ENCODE peak calls at places on chromosomes 1 and 21, in four cellular contexts. T, L, O and D are unnamed samples.
A peak's percentile ranks its signal among the peaks of the same experiment; 100 is the strongest.

GRCh38 chr1:116666090-116666489 is 1.4 kb downstream of the IGSF3 start:
- DNase-seq in L (no peak), O (peak; percentile 11), T (no peak), D (no peak)

GRCh38 chr1:169326644-169327316 is 40.8 kb downstream of the NME7 start:
- DNase-seq in O (peak; percentile 29), L (peak; percentile 59), T (no peak), D (no peak)

GRCh38 chr21:44972301-44972814 is 32.5 kb downstream of the SLX9 start:
- DNase-seq in O (no peak), L (no peak), T (no peak), D (no peak)

GRCh38 chr1:213452504-213452903 is 401.5 kb downstream of the RPS6KC1 start:
- DNase-seq in T (no peak), L (no peak), O (no peak), D (no peak)

GRCh38 chr1:167033646-167034045 is 44.6 kb downstream of the MAEL start:
- DNase-seq in L (no peak), O (no peak), T (no peak), D (no peak)

GRCh38 chr1:232988572-232989040 is 38.2 kb downstream of the NTPCR start:
- DNase-seq in T (no peak), L (peak; percentile 82), O (no peak), D (no peak)

GRCh38 chr1:12597792-12598191 is 20.2 kb downstream of the DHRS3 start:
- DNase-seq in L (no peak), T (no peak), O (no peak), D (no peak)

GRCh38 chr1:165988275-165988674 is 160.9 kb downstream of the UCK2 start:
- DNase-seq in L (no peak), T (no peak), O (no peak), D (peak; percentile 36)

GRCh38 chr1:200739499-200740290 is 1.0 kb downstream of the CAMSAP2 start:
- DNase-seq in O (peak; percentile 33), T (no peak), L (no peak), D (no peak)

GRCh38 chr1:10782491-10783244 is 13.8 kb downstream of the CASZ1 start:
- DNase-seq in T (no peak), L (no peak), O (no peak), D (no peak)

GRCh38 chr1:170032531-170033295 is 41.8 kb downstream of the KIFAP3 start:
- DNase-seq in T (no peak), O (no peak), L (peak; percentile 64), D (no peak)

GRCh38 chr1:94741510-94741909 is 78.6 kb upstream of the SLC44A3 start:
- DNase-seq in L (no peak), O (no peak), T (no peak), D (no peak)

GRCh38 chr1:74771913-74772515 is 39.1 kb downstream of the TYW3 start:
- DNase-seq in L (peak; percentile 51), O (peak; percentile 61), T (peak; percentile 40), D (no peak)

GRCh38 chr1:2184934-2185333 is 9.6 kb downstream of the FAAP20 start:
- DNase-seq in L (no peak), O (no peak), T (no peak), D (no peak)

GRCh38 chr1:206608108-206608698 is 4.1 kb downstream of the EIF2D start:
- DNase-seq in L (peak; percentile 37), T (peak; percentile 20), O (peak; percentile 44), D (peak; percentile 41)

GRCh38 chr1:8903908-8904650 is 25.6 kb upstream of the ENO1 start:
- DNase-seq in L (peak; percentile 96), T (no peak), O (peak; percentile 82), D (no peak)

GRCh38 chr1:28163496-28164120 is 12.9 kb downstream of the PTAFR start:
- DNase-seq in L (peak; percentile 16), T (no peak), O (no peak), D (no peak)

GRCh38 chr21:26085882-26086281 is 84.7 kb downstream of the APP start:
- DNase-seq in L (no peak), O (no peak), T (no peak), D (no peak)

GRCh38 chr1:164141717-164142268 is 417.2 kb upstream of the PBX1 start:
- DNase-seq in O (no peak), L (no peak), T (no peak), D (no peak)

GRCh38 chr1:37161171-37161570 is 126.9 kb upstream of the GRIK3 start:
- DNase-seq in T (no peak), O (no peak), L (no peak), D (no peak)

GRCh38 chr1:118999348-119000071 is 11.4 kb upstream of the TBX15 start:
- DNase-seq in O (no peak), L (no peak), T (no peak), D (no peak)

GRCh38 chr1:210558302-210558701 is 229.6 kb downstream of the HHAT start:
- DNase-seq in T (no peak), L (peak; percentile 4), O (peak; percentile 15), D (no peak)

GRCh38 chr1:115969509-115969908 is 6.8 kb upstream of the SLC22A15 start:
- DNase-seq in T (no peak), L (no peak), O (peak; percentile 2), D (peak; percentile 91)

GRCh38 chr1:41811978-41812852 is 106.5 kb downstream of the HIVEP3 start:
- DNase-seq in L (peak; percentile 92), O (peak; percentile 95), T (peak; percentile 59), D (peak; percentile 73)

GRCh38 chr1:11948822-11949458 is 14.4 kb downstream of the PLOD1 start:
- DNase-seq in T (no peak), O (no peak), L (peak; percentile 26), D (no peak)

GRCh38 chr1:8889103-8889846 is 10.8 kb upstream of the ENO1 start:
- DNase-seq in T (no peak), O (no peak), L (no peak), D (no peak)

GRCh38 chr1:97297611-97298010 is 576.0 kb downstream of the PTBP2 start:
- DNase-seq in T (no peak), L (no peak), O (no peak), D (no peak)

GRCh38 chr1:229223498-229223897 is 47.4 kb upstream of the RAB4A start:
- DNase-seq in O (no peak), T (no peak), L (no peak), D (no peak)

GRCh38 chr21:28230559-28230958 is 762.1 kb downstream of the LTN1 start:
- DNase-seq in L (peak; percentile 33), T (no peak), O (peak; percentile 27), D (no peak)

GRCh38 chr1:113615425-113615824 is 143.9 kb downstream of the PHTF1 start:
- DNase-seq in L (peak; percentile 48), T (no peak), O (no peak), D (no peak)

GRCh38 chr1:236998571-236998970 is 5.7 kb downstream of the MT1HL1 start:
- DNase-seq in O (no peak), T (no peak), L (no peak), D (no peak)

GRCh38 chr1:82978461-82979324 is 1020.2 kb downstream of the TTLL7 start:
- DNase-seq in T (no peak), O (no peak), L (no peak), D (peak; percentile 43)

GRCh38 chr1:160007577-160008200 is 24.1 kb downstream of the PIGM start:
- DNase-seq in L (peak; percentile 32), T (peak; percentile 66), O (peak; percentile 41), D (no peak)

GRCh38 chr1:63326106-63326472 is 3.7 kb downstream of the FOXD3 start:
- DNase-seq in T (no peak), L (no peak), O (no peak), D (peak; percentile 57)

DNA sequence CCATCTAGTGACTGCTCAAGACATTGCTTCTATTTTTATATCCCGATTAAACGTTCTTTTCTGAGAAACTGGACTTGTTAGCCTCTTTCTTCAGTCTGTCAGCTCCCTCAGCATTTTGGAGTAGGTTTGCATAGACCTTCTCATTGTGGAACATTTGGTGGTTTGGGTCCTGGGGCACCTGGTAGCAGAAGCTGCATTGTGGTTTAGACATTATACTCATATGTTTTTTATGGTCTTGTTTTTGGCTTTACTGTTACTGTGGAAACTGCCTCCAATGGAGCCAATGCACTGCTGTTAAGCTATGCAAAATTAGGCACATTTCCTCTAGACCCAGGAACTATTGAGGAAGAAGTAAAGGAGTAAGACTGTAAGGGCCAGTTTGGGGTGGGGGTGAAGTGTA is 36.7 kb upstream of the LRRC8B start:
- DNase-seq in O (no peak), L (no peak), T (no peak), D (no peak)
- H3K9ac ChIP-seq in O (no peak overlapping the region), L (no peak overlapping the region), T (no peak overlapping the region), D (no peak overlapping the region)

DNA sequence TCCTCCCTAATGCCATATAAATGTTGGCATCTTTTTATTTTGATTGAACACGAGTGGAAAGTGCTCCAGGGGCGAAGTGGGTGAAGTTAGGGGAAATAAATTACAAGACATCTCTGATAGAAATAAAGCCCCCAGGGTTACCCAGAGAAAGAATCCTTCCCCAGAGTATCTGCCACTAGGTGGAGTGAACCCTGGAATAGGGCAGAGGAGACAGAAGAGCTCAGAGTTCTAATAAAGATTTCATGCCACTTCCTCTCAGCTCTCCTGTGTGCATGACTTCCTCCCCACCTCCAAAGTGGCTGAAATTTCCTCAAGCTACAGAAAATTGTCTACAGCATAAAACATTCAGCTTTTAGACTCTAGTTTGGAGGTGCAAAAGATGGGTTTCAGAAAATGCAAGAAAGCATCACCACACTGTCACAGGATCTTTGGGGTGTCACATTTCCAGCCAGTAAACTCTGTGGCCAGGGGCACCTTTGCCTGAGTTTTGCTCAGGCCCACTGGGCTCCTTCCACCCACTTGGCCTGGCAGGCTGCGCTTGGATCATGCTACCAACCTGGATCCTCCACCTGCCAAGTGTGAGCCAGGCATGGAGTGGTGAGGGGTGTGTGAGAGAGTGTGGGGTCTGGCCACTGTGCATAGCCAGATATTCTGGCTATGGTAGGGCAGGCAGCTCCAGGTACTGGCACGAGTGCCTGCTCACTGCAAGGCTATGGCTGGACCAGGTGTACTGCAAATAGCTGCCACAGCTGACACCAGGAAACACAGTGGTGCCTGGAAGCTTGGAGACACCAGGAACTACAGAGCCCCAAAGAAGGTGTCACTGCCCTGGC is 208.8 kb upstream of the USP25 start:
- DNase-seq in L (peak; percentile 0), O (peak; percentile 8), T (no peak), D (no peak)
- H3K4me2 ChIP-seq in L (no peak overlapping the region), O (no peak overlapping the region), T (no peak overlapping the region), D (no peak overlapping the region)

DNA sequence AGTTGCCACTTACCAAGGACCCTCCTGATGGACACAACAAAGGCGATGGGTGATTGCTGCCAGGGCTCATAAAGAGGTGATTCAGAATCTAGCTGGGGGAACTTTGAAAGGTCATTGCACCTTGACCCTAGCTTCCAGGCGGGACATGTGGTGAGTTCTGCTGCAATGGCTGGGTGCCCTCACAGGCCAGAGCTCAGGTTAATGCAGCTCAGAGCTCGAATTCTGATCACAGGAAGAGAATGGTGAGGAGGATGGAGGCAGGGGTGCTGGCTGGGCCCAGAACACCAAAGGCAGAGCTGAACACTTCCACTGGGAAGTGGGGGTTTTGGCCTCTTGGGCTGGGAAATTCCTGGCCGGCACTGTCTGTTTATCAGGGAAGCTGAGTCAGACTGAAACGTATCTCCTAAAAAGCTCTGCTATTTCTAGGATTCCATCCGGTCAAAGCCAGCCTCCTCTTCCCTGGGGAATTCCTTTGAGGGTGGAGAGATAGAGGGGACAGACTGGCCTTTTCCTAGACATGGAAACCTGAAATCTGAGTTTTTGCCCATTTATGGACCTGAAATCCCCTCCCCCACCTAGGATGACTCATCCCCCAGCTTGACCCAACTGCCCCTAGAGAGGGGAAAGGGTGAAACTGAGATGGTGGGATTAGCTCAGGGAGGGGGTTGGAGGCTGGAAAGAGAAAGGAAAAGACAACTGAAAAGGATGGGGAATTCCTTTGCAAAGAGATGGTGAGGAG is 27.2 kb downstream of the NUAK2 start:
- DNase-seq in L (peak; percentile 99), T (peak; percentile 86), O (peak; percentile 99), D (peak; percentile 69)
- H3K14ac ChIP-seq in L (peak overlapping the region; percentile 99), T (no peak overlapping the region), O (no peak overlapping the region), D (peak overlapping the region; percentile 93)

GRCh38 chr1:56534252-56534651 is 45.1 kb downstream of the PLPP3 start:
- DNase-seq in T (no peak), O (no peak), L (no peak), D (no peak)
- H3K9ac ChIP-seq in T (no peak overlapping the region), O (no peak overlapping the region), L (no peak overlapping the region), D (no peak overlapping the region)

GRCh38 chr21:34771512-34772028 is 102.8 kb downstream of the CLIC6 start:
- DNase-seq in T (no peak), L (peak; percentile 81), O (peak; percentile 41), D (no peak)
- H3K4me2 ChIP-seq in T (no peak overlapping the region), L (no peak overlapping the region), O (no peak overlapping the region), D (no peak overlapping the region)